ENCODE peak calls at places on chromosome X, in four cellular contexts. I is HepG2, X is HCT116, K is K562. J is an unnamed sample.

GRCh38 chrX:3699841-3700381 is 13.5 kb downstream of the PRKX start:
- DNase-seq in I (no peak), X (no peak), K (no peak), J (no peak)

GRCh38 chrX:100358766-100359165 is 51.3 kb downstream of the PCDH19 start:
- DNase-seq in I (no peak), X (no peak), K (no peak), J (no peak)

GRCh38 chrX:80098038-80098437 is 83.5 kb downstream of the TBX22 start:
- DNase-seq in I (no peak), X (no peak), K (no peak), J (no peak)

GRCh38 chrX:98548550-98548949 is 1664.8 kb downstream of the RPA4 start:
- DNase-seq in I (no peak), X (no peak), K (no peak), J (no peak)

GRCh38 chrX:52034211-52034610 is 34.8 kb downstream of the MAGED4B start:
- DNase-seq in I (no peak), X (no peak), K (no peak), J (no peak)

GRCh38 chrX:20067709-20068315 is 48.9 kb downstream of the MAP7D2 start:
- DNase-seq in I (no peak), X (peak; percentile 23), K (no peak), J (peak; percentile 18)

GRCh38 chrX:22383988-22384387 is 111.3 kb downstream of the CBLL2 start:
- DNase-seq in I (no peak), X (no peak), K (no peak), J (no peak)

GRCh38 chrX:34612036-34612435 is 45.0 kb downstream of the TMEM47 start:
- DNase-seq in I (no peak), X (no peak), K (no peak), J (no peak)

GRCh38 chrX:82961129-82961528 is 547.0 kb upstream of the POU3F4 start:
- DNase-seq in I (no peak), X (peak; percentile 23), K (no peak), J (no peak)

GRCh38 chrX:19017271-19017670 is 33.4 kb upstream of the PHKA2 start:
- DNase-seq in I (peak; percentile 13), X (no peak), K (peak; percentile 45), J (no peak)

GRCh38 chrX:9829308-9830267 is 43.4 kb downstream of the SHROOM2 start:
- DNase-seq in I (no peak), X (peak; percentile 65), K (no peak), J (no peak)

GRCh38 chrX:7154040-7154597 is 6.2 kb upstream of the PUDP start:
- DNase-seq in I (no peak), X (no peak), K (no peak), J (no peak)

GRCh38 chrX:68936608-68937007 is 107.8 kb downstream of the EFNB1 start:
- DNase-seq in I (no peak), X (no peak), K (no peak), J (no peak)

GRCh38 chrX:100609591-100609990 is 24.9 kb downstream of the TNMD start:
- DNase-seq in I (no peak), X (no peak), K (no peak), J (no peak)

GRCh38 chrX:118164138-118164537 is 47.5 kb upstream of the KLHL13 start:
- DNase-seq in I (no peak), X (no peak), K (no peak), J (no peak)

GRCh38 chrX:11666180-11666579 is 460 bp upstream of the ARHGAP6 start:
- DNase-seq in I (no peak), X (no peak), K (no peak), J (no peak)

GRCh38 chrX:150364347-150365050 is 1.4 kb downstream of the MAMLD1 start:
- DNase-seq in I (no peak), X (no peak), K (no peak), J (no peak)

GRCh38 chrX:108696690-108697089 is 39.7 kb downstream of the IRS4 start:
- DNase-seq in I (no peak), X (no peak), K (no peak), J (no peak)

GRCh38 chrX:120301960-120302359 is 9.3 kb downstream of the TMEM255A start:
- DNase-seq in I (no peak), X (no peak), K (no peak), J (no peak)

GRCh38 chrX:12899506-12899905 is 6.9 kb upstream of the TLR8 start:
- DNase-seq in I (no peak), X (no peak), K (no peak), J (no peak)

GRCh38 chrX:35025820-35026219 is 83.2 kb downstream of the FAM47B start:
- DNase-seq in I (no peak), X (no peak), K (no peak), J (no peak)

GRCh38 chrX:15790766-15791380 is 589 bp downstream of the ZRSR2 start:
- DNase-seq in I (no peak), X (no peak), K (no peak), J (no peak)

GRCh38 chrX:20143539-20143938 is 1.9 kb upstream of the EIF1AX start:
- DNase-seq in I (peak; percentile 58), X (no peak), K (no peak), J (no peak)

GRCh38 chrX:136183175-136183574 is 35.8 kb downstream of the FHL1 start:
- DNase-seq in I (no peak), X (no peak), K (no peak), J (no peak)

GRCh38 chrX:68894142-68894512 is 65.3 kb downstream of the EFNB1 start:
- DNase-seq in I (no peak), X (no peak), K (no peak), J (no peak)

GRCh38 chrX:44953734-44954502 is 80.9 kb downstream of the KDM6A start:
- DNase-seq in I (no peak), X (no peak), K (no peak), J (no peak)

GRCh38 chrX:43836435-43837184 is 45.6 kb downstream of the MAOB start:
- DNase-seq in I (peak; percentile 12), X (peak; percentile 7), K (peak; percentile 4), J (peak; percentile 5)

GRCh38 chrX:9650091-9650490 is 115.6 kb downstream of the GPR143 start:
- DNase-seq in I (no peak), X (no peak), K (no peak), J (no peak)

GRCh38 chrX:106894978-106895452 is 8.1 kb downstream of the RIPPLY1 start:
- DNase-seq in I (peak; percentile 51), X (peak; percentile 62), K (no peak), J (no peak)

GRCh38 chrX:96407501-96407900 is 277.1 kb upstream of the DIAPH2 start:
- DNase-seq in I (peak; percentile 19), X (no peak), K (no peak), J (no peak)

GRCh38 chrX:153517421-153517820 is at the start of gene ATP2B3:
- DNase-seq in I (no peak), X (no peak), K (no peak), J (no peak)

GRCh38 chrX:74295102-74295501 is 8.9 kb upstream of the ZCCHC13 start:
- DNase-seq in I (no peak), X (no peak), K (no peak), J (no peak)

GRCh38 chrX:74291577-74291963 is 12.4 kb upstream of the ZCCHC13 start:
- DNase-seq in I (no peak), X (no peak), K (peak; percentile 21), J (no peak)

GRCh38 chrX:74291964-74292891 is 11.8 kb upstream of the ZCCHC13 start:
- DNase-seq in I (peak; percentile 76), X (peak; percentile 79), K (peak; percentile 89), J (peak; percentile 72)

GRCh38 chrX:74297766-74298165 is 6.2 kb upstream of the ZCCHC13 start:
- DNase-seq in I (no peak), X (no peak), K (no peak), J (no peak)

DNA sequence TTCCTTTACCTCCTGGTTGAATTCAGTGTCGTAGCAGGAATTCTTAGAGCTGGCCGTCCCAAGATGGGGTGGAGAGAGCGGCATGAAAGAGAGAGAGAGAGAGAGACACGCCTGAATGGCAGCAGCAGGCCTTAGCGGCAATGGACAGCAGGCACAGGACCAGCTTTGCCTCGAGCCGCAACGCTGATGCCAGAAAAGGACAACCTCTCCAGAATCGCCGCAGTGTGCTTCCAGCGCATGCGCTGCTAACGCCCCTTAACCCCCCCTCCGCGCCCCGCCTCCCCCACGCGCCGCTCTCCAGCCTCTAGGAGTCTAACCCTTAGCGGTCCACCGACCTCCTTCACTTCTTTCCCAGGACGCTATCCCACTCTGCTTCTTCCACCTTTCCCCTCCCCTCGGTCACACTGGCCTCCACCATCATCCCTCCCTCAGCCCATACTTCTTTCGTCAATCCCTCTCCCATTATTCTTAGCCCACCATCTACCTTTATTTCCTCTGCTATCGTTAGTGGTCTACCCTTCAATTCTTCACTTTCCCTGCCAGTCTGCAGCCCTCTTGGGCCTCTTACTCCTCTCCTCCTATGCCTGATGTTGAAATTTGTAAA is 10.5 kb upstream of the ZCCHC13 start:
- DNase-seq in I (peak; percentile 52), X (peak; percentile 57), K (peak; percentile 79), J (no peak)
- H3K4me3 ChIP-seq in I (peak overlapping the region; percentile 71), X (peak overlapping the region; percentile 77), K (peak overlapping the region; percentile 63), J (peak overlapping the region; percentile 89)

GRCh38 chrX:24158881-24159280 is 9.4 kb downstream of the ZFX start:
- DNase-seq in I (no peak), X (no peak), K (no peak), J (no peak)
- H3K4me1 ChIP-seq in I (no peaks in the 10 kb centered on the region), X (peaks cover 2% of the 10 kb centered on the region), K (no peaks in the 10 kb centered on the region), J (peaks cover under 1% of the 10 kb centered on the region)

GRCh38 chrX:143669395-143669794 is 33.5 kb upstream of the SLITRK4 start:
- DNase-seq in I (no peak), X (no peak), K (no peak), J (no peak)

GRCh38 chrX:143664302-143664701 is 28.4 kb upstream of the SLITRK4 start:
- DNase-seq in I (no peak), X (no peak), K (peak; percentile 3), J (no peak)

GRCh38 chrX:143661286-143661685 is 25.4 kb upstream of the SLITRK4 start:
- DNase-seq in I (no peak), X (no peak), K (no peak), J (no peak)

GRCh38 chrX:143663755-143664154 is 27.9 kb upstream of the SLITRK4 start:
- DNase-seq in I (no peak), X (no peak), K (no peak), J (no peak)
- TF ChIP-seq TCF7L2 in I (no peak), X (no peak), K (no peak), J (no peak)

GRCh38 chrX:1561164-1561563 is 24.2 kb upstream of the P2RY8 start:
- DNase-seq in I (no peak), X (no peak), K (no peak), J (no peak)

DNA sequence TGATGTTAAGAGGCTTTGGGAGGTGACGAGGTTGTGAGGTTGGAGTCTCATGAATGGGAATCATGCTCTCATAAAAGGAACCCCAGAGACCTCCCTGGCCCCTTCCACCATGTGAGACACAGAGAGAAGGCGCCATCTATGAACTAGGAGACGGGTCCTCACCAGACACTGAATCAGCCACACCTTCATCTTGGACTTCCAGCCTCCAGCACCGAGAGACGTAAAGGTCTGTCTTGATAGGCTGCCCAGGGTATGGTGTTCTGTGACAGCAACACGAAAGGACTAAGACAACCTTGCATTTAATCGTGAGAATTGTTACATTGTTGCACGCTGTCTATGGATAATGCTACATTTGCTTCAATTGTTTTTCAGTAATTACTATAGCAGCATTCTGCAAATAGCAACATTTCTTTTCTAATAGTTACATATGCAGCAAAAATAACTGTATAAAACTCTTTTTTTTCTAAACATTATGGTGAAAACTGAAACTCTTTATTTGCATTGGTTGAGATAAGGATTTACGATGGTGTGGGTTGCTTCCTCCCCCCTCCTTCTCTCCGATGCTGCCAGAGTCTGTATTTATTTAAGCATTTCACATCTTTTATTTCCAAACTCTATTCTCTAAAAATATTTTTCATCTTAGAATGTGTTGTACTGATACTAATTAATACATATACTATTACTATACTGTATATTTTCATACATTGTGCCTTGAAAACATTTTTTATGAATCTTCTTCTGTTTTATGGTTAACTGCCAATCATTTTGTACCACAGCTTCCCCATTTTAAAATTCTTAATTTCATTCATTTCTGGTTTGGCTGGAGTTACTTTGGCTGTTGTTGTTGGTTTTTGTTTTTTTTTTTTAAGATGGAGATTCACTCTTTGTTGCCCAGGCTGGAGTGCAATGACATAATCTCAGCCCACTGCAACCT is 26.4 kb upstream of the AKAP17A start:
- DNase-seq in I (no peak), X (no peak), K (no peak), J (no peak)
- H3K4me3 ChIP-seq in I (no peak overlapping the region), X (no peak overlapping the region), K (no peak overlapping the region), J (no peak overlapping the region)